ENCODE peak calls at places on chromosomes 6 and 20, in four cellular contexts. P, C, D and Q are unnamed samples.

GRCh38 chr6:2351807-2352431 is 106.5 kb upstream of the GMDS start:
- DNase-seq in C (peak), P (no peak), D (no peak), Q (no peak)

GRCh38 chr6:153048631-153049030 is 46.1 kb upstream of the MTRF1L start:
- DNase-seq in P (no peak), C (no peak), D (no peak), Q (no peak)

GRCh38 chr20:20491110-20491783 is 123.3 kb downstream of the INSM1 start:
- DNase-seq in C (peak), D (no peak), P (no peak), Q (no peak)

GRCh38 chr20:49608752-49609670 is 41.1 kb upstream of the PTGIS start:
- DNase-seq in P (peak), D (no peak), C (peak), Q (peak)

GRCh38 chr6:307065-307814 is 15.0 kb downstream of the DUSP22 start:
- DNase-seq in D (no peak), P (no peak), C (no peak), Q (no peak)

GRCh38 chr6:56683882-56684281 is 41.2 kb upstream of the DST start:
- DNase-seq in P (peak), D (no peak), C (peak), Q (no peak)

GRCh38 chr6:29602564-29603361 is 17.8 kb downstream of the OR2H2 start:
- DNase-seq in C (peak), D (no peak), P (no peak), Q (no peak)

GRCh38 chr20:49589747-49590146 is 21.8 kb upstream of the PTGIS start:
- DNase-seq in C (no peak), D (no peak), P (no peak), Q (no peak)

GRCh38 chr6:41976794-41977484 is 35.3 kb upstream of the CCND3 start:
- DNase-seq in P (no peak), D (no peak), C (peak), Q (no peak)

GRCh38 chr6:136764522-136764993 is 27.7 kb downstream of the MAP3K5 start:
- DNase-seq in D (no peak), C (no peak), P (no peak), Q (no peak)

GRCh38 chr6:22087960-22088716 is 208.7 kb downstream of the PRL start:
- DNase-seq in P (no peak), D (no peak), C (no peak), Q (no peak)

GRCh38 chr20:47359533-47360206 is 3.2 kb upstream of the ZMYND8 start:
- DNase-seq in P (no peak), D (no peak), C (no peak), Q (no peak)

GRCh38 chr6:100283288-100283687 is 181.4 kb downstream of the SIM1 start:
- DNase-seq in C (peak), P (no peak), D (no peak), Q (no peak)

GRCh38 chr6:131663578-131664165 is 26.6 kb downstream of the ENPP3 start:
- DNase-seq in P (no peak), D (no peak), C (no peak), Q (no peak)

GRCh38 chr6:158987657-158988056 is 12.3 kb downstream of the RSPH3 start:
- DNase-seq in D (no peak), C (no peak), P (no peak), Q (no peak)

GRCh38 chr6:143015300-143015706 is 45.4 kb upstream of the AIG1 start:
- DNase-seq in D (no peak), C (no peak), P (no peak), Q (no peak)

GRCh38 chr6:122026572-122027369 is 372.7 kb upstream of the HSF2 start:
- DNase-seq in P (no peak), D (no peak), C (no peak), Q (no peak)

GRCh38 chr6:35898003-35898402 is 22.9 kb downstream of the SRPK1 start:
- DNase-seq in P (no peak), D (no peak), C (no peak), Q (no peak)

GRCh38 chr6:106087548-106088325 is 1.6 kb downstream of the PRDM1 start:
- DNase-seq in C (peak), D (peak), P (peak), Q (no peak)

GRCh38 chr6:46715106-46715505 is 20.1 kb downstream of the PLA2G7 start:
- DNase-seq in D (no peak), C (no peak), P (no peak), Q (no peak)

GRCh38 chr20:31719644-31720485 is 2.8 kb downstream of the BCL2L1 start:
- DNase-seq in C (no peak), D (no peak), P (no peak), Q (no peak)

GRCh38 chr6:14009416-14009815 is 84.7 kb downstream of the RNF182 start:
- DNase-seq in C (no peak), P (no peak), D (no peak), Q (no peak)

GRCh38 chr20:62246872-62247652 is 8.7 kb downstream of the OSBPL2 start:
- DNase-seq in P (no peak), C (no peak), D (no peak), Q (no peak)

GRCh38 chr6:166502453-166502852 is 84.0 kb downstream of the RAMACL start:
- DNase-seq in P (peak), C (no peak), D (no peak), Q (no peak)

GRCh38 chr6:53382421-53382820 is 33.7 kb upstream of the ELOVL5 start:
- DNase-seq in C (no peak), D (no peak), P (no peak), Q (no peak)

GRCh38 chr6:154956771-154957522 is 38.2 kb upstream of the TIAM2 start:
- DNase-seq in D (no peak), P (no peak), C (no peak), Q (no peak)

GRCh38 chr6:48325701-48326100 is 214.7 kb upstream of the PTCHD4 start:
- DNase-seq in C (peak), D (no peak), P (no peak), Q (no peak)

GRCh38 chr20:1328680-1329330 is at the start of gene SDCBP2:
- DNase-seq in P (peak), D (no peak), C (no peak), Q (no peak)

GRCh38 chr20:44730441-44730840 is 15.2 kb upstream of the KCNK15 start:
- DNase-seq in C (peak), D (no peak), P (no peak), Q (no peak)

GRCh38 chr6:32843979-32844838 is at the start of gene PSMB8:
- DNase-seq in D (peak), P (peak), C (peak), Q (peak)

GRCh38 chr6:32845381-32845884 is 1.6 kb upstream of the PSMB8 start:
- DNase-seq in C (no peak), D (no peak), P (peak), Q (peak)

GRCh38 chr6:32847004-32847403 is 3.2 kb upstream of the PSMB8 start:
- DNase-seq in C (no peak), D (no peak), P (no peak), Q (no peak)

GRCh38 chr6:32843321-32843978 is 397 bp downstream of the PSMB8 start:
- DNase-seq in D (no peak), C (peak), P (peak), Q (no peak)

DNA sequence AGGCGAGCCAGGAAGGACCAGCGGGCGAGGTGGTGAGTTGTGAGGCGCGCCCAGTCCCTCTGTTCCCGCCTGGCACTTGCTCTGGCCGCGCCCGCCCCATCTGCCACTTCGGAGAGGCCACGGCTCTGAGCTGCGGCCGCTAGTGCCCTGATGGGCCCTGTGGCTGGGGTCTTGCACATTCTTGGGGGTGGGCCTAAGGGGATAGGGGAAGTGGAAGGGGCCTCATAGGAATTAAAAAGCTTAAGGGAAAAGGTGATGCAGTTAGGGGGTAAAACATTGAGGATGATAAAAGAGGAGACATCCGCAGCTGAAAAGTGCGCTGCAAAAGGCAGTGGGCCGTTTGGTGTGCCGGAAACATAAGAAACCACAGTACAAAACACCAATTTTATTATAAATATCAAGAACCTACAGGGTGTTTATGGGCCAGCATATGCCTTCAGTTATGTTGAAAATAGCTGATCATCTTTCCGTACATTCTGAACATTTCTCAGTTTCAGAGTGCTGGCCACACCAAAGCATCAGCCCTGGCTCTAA is 1.1 kb upstream of the PSMB8 start:
- DNase-seq in P (no peak), C (no peak), D (no peak), Q (no peak)
- H3K27ac ChIP-seq in P (peak), C (peak), D (peak), Q (peak)

GRCh38 chr20:60086936-60087562 is 128.8 kb downstream of the CDH26 start:
- DNase-seq in C (no peak), P (no peak), D (no peak), Q (no peak)
- H3K4me3 ChIP-seq in C (peak), P (peak), D (no peak), Q (no peak)

DNA sequence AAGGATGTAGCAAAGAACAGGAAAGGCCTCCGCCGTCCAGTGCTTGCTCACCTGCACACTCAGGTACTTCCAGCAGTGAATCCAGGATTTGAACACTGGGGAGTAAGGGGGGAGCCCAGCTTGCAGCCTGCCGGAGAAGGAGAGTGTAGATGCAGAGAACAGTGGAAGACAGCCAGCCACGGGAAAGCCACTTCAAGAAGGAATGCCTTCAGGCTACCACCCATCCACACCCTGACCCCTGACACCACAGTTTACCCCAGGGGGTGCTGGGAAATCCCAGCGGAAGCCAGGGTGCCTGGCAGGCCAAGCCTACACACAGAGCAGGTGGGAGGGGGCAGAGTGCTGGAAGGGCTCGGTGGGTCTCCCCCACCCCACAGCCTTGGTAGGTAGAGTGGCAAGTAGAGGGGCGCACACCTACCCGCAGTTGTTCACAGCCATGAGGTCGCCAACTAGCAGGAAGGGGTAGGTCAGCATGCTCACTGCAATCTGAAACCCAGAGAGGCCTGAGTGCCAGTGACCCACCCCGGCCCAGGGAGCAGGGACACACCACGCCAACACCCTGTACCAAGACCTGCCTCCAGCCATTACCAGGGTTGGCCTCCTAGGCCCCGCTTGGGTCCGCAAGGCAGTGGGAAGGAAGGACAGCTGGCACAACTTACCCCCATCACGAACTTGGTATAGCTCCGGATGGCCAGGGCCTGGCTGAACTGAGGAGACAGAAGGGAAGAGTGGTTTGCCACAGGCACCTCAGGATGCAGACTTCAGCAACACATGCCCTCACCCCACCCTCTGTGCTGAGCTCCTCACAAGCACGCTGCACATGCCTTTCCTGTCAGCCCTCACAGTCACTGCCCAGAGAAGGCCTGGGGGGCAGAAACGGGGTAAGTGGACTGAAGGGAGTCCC is 15.7 kb downstream of the PI16 start:
- DNase-seq in D (no peak), P (no peak), C (no peak), Q (no peak)
- H3K27ac ChIP-seq in D (peak), P (peak), C (no peak), Q (no peak)

DNA sequence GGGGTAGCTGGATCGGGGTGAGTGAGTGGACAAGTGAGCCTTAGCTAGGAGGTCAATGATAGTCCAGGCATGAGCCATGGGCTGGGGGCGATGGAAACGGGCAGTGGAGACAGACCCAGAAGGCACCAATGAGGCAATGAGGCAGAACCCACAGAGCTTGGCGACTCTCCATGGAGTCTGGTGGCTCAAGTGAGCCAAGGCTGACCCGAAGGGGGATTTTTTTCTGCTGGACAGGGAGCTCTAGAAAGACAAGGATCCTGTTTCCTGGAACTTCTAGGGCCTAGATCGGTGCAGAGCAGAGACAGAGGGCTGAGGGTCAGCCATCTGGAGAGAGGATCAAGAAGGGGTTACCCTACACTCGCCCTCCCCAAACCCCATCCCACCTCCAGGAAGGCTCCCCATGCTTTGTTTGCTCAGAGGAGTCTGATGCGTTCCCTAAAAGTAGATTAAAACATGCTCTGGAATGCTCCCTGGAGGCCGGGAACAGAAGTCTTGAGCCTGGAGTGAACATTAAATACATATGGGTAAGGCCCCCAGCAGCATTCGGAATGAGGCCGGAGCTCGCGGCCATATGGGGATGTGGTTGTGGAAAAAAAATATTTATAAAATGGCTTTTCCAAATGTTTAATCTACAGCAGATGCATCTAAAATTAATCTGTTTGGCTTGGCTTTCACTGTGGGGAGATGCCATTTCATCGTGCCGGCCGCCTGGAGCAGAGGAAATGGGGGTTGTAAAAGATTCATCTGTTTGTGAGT is 237.8 kb upstream of the PMEPA1 start:
- DNase-seq in C (peak), P (peak), D (no peak), Q (no peak)
- H3K4me3 ChIP-seq in C (no peak), P (no peak), D (no peak), Q (no peak)

GRCh38 chr20:63364801-63365585 is 3.8 kb upstream of the CHRNA4 start:
- DNase-seq in P (no peak), C (no peak), D (no peak), Q (no peak)
- H3K27ac ChIP-seq in P (no peak), C (no peak), D (no peak), Q (no peak)

DNA sequence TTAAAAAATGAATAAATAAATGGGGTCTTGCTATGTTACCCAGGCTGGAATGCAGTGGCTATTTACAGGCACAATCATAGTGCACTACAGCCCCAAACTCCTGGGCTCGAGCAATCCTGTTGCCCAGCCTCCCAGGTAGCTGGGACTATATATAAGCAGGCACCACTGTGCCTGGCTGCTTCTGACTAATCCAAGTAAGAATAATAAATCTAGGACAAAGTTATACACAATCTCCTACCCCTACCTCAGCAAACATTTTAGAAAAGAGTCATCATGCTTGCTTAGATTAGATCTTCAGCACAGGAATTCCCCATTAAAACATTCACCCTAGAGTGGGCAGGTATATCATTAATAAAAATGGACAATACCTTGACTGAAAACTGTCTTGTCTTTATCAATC is 124.6 kb downstream of the REV3L start:
- DNase-seq in P (no peak), D (no peak), C (no peak), Q (no peak)
- H3K4me3 ChIP-seq in P (no peak), D (no peak), C (no peak), Q (no peak)

DNA sequence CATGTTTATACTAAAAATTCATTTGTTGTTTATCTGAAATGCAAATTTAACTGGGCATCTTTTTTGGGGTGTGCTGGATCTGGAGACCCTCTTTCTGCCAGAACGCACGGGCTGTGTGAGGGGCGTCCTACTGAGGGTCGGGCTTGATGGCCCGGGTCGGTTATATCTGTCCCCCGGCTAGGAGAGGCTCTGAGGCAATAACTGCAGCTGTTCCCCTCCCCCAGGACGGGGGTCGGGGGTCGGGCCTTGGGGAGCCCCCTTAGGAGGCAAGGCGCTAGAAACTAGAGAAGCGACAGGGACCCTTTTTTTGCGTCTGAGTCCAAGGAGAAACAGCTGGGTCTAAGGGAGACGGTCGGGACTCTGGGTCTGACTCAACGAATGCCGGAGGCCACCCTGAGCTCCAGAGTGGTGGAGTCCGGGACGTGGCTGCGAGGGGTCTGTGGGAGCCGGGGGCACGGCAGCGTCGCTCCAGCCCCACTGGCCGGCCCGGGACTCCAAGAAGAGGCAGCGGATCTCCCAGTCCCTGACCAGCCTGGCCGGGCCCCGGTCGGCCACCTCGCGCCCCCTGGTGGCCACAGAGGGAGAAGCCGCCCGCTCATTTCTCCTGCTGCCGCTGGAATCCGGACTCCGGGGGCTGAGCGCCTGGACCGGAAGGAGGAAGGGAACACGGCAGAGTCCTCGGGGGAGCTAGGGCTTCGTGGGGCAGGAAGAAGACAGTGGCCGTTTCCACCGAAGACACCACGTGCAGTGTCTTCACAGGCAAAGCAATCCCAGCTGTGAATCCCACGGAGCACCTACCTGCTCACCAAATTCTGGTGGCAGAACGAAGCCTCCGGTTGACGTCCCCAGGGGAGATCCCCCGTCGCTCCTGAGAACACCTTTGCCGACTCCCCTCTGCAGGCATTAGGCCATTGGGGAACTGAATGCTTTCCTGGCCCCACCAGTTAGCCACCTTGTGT is 24.0 kb upstream of the SCML4 start:
- DNase-seq in C (peak), P (peak), D (peak), Q (peak)
- H3K27ac ChIP-seq in C (no peak), P (no peak), D (no peak), Q (no peak)

DNA sequence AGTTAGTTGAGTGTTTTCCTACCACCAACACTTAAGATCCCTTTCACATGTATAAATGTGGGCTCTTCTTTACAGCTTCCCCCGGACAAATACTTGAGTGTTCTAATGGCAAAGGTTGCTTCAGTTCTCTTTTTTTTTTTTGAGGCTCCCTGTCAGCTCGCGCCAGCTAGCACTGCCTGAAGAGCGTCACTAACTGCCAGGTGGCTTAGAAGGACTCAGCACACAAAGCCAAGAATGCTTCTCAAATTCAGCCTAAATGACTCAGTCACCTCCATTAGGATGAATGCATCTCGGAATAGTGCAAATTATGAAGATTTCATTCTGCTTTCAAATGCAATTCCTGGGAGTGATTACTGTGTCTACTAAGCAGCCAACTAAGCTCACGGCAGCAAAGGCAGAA is 150.7 kb upstream of the BTBD3 start:
- DNase-seq in D (no peak), C (no peak), P (no peak), Q (no peak)
- H3K4me3 ChIP-seq in D (no peak), C (no peak), P (no peak), Q (no peak)

GRCh38 chr6:19848465-19848864 is 11.3 kb downstream of the ID4 start:
- DNase-seq in D (no peak), C (no peak), P (no peak), Q (no peak)
- H3K27ac ChIP-seq in D (peak), C (no peak), P (no peak), Q (no peak)